ENCODE peak calls at places on chromosomes 7 and 10, in four cellular contexts. One of them, this sample, is unnamed.

GRCh38 chr10:3526721-3527120 is 258.3 kb downstream of the KLF6 start:
- DNase-seq in GM13977: no peak
- DNase-seq in GM20000: no peak
- DNase-seq in breast epithelium: no peak
- DNase-seq in this sample: no peak

GRCh38 chr7:117666019-117666418 is 186.2 kb downstream of the CFTR start:
- DNase-seq in GM13977: no peak
- DNase-seq in GM20000: no peak
- DNase-seq in breast epithelium: no peak
- DNase-seq in this sample: no peak

GRCh38 chr10:124798364-124798763 is 3.3 kb upstream of the ABRAXAS2 start:
- DNase-seq in GM13977: no peak
- DNase-seq in GM20000: no peak
- DNase-seq in breast epithelium: no peak
- DNase-seq in this sample: no peak

GRCh38 chr7:146736446-146737190 is 620.0 kb downstream of the CNTNAP2 start:
- DNase-seq in GM13977: no peak
- DNase-seq in GM20000: no peak
- DNase-seq in breast epithelium: no peak
- DNase-seq in this sample: no peak

GRCh38 chr7:16670021-16670420 is 24.0 kb downstream of the BZW2 start:
- DNase-seq in GM13977: no peak
- DNase-seq in GM20000: no peak
- DNase-seq in breast epithelium: no peak
- DNase-seq in this sample: no peak

GRCh38 chr10:82277591-82277990 is 402.6 kb downstream of the NRG3 start:
- DNase-seq in GM13977: no peak
- DNase-seq in GM20000: no peak
- DNase-seq in breast epithelium: no peak
- DNase-seq in this sample: no peak

GRCh38 chr7:77980087-77980713 is 181.6 kb downstream of the PHTF2 start:
- DNase-seq in GM13977: no peak
- DNase-seq in GM20000: no peak
- DNase-seq in breast epithelium: no peak
- DNase-seq in this sample: no peak

GRCh38 chr10:68318331-68319059 is 13.4 kb upstream of the HNRNPH3 start:
- DNase-seq in GM13977: no peak
- DNase-seq in GM20000: no peak
- DNase-seq in breast epithelium: no peak
- DNase-seq in this sample: no peak

GRCh38 chr10:72740526-72740925 is 48.6 kb downstream of the MCU start:
- DNase-seq in GM13977: no peak
- DNase-seq in GM20000: no peak
- DNase-seq in breast epithelium: no peak
- DNase-seq in this sample: no peak

GRCh38 chr7:81846398-81846797 is 76.6 kb upstream of the HGF start:
- DNase-seq in GM13977: no peak
- DNase-seq in GM20000: no peak
- DNase-seq in breast epithelium: no peak
- DNase-seq in this sample: no peak

GRCh38 chr7:70321016-70321415 is 722.7 kb downstream of the AUTS2 start:
- DNase-seq in GM13977: no peak
- DNase-seq in GM20000: no peak
- DNase-seq in breast epithelium: no peak
- DNase-seq in this sample: no peak

GRCh38 chr7:929311-929711 is 25.2 kb downstream of the ADAP1 start:
- DNase-seq in GM13977: no peak
- DNase-seq in GM20000: no peak
- DNase-seq in breast epithelium: peak; percentile 27
- DNase-seq in this sample: peak; percentile 53

GRCh38 chr7:133051066-133051465 is 30.8 kb downstream of the CHCHD3 start:
- DNase-seq in GM13977: peak; percentile 40
- DNase-seq in GM20000: peak; percentile 23
- DNase-seq in breast epithelium: no peak
- DNase-seq in this sample: no peak

GRCh38 chr10:79149662-79150443 is 81.1 kb downstream of the ZMIZ1 start:
- DNase-seq in GM13977: peak; percentile 80
- DNase-seq in GM20000: peak; percentile 86
- DNase-seq in breast epithelium: peak; percentile 72
- DNase-seq in this sample: peak; percentile 94

GRCh38 chr10:128165536-128165935 is 39.3 kb upstream of the MKI67 start:
- DNase-seq in GM13977: no peak
- DNase-seq in GM20000: no peak
- DNase-seq in breast epithelium: no peak
- DNase-seq in this sample: no peak

GRCh38 chr7:128166603-128167315 is 74.3 kb upstream of the LEP start:
- DNase-seq in GM13977: peak; percentile 60
- DNase-seq in GM20000: peak; percentile 55
- DNase-seq in breast epithelium: no peak
- DNase-seq in this sample: no peak

GRCh38 chr10:114308470-114309110 is 69.5 kb downstream of the VWA2 start:
- DNase-seq in GM13977: peak; percentile 61
- DNase-seq in GM20000: no peak
- DNase-seq in breast epithelium: no peak
- DNase-seq in this sample: no peak

GRCh38 chr10:3137958-3138726 is 34.4 kb downstream of the PITRM1 start:
- DNase-seq in GM13977: no peak
- DNase-seq in GM20000: no peak
- DNase-seq in breast epithelium: no peak
- DNase-seq in this sample: peak; percentile 46

GRCh38 chr10:98610855-98611254 is 164.1 kb upstream of the HPS1 start:
- DNase-seq in GM13977: no peak
- DNase-seq in GM20000: no peak
- DNase-seq in breast epithelium: no peak
- DNase-seq in this sample: no peak

GRCh38 chr10:62691331-62691730 is 113.2 kb upstream of the ADO start:
- DNase-seq in GM13977: no peak
- DNase-seq in GM20000: no peak
- DNase-seq in breast epithelium: no peak
- DNase-seq in this sample: no peak

GRCh38 chr10:7397049-7397448 is 13.8 kb downstream of the SFMBT2 start:
- DNase-seq in GM13977: no peak
- DNase-seq in GM20000: no peak
- DNase-seq in breast epithelium: no peak
- DNase-seq in this sample: no peak

GRCh38 chr7:94245500-94245899 is 149.2 kb upstream of the COL1A2 start:
- DNase-seq in GM13977: no peak
- DNase-seq in GM20000: no peak
- DNase-seq in breast epithelium: no peak
- DNase-seq in this sample: no peak
- TF ChIP-seq CTCF in GM13977: no peak
- TF ChIP-seq CTCF in GM20000: no peak
- TF ChIP-seq CTCF in breast epithelium: no peak
- TF ChIP-seq CTCF in this sample: no peak

DNA sequence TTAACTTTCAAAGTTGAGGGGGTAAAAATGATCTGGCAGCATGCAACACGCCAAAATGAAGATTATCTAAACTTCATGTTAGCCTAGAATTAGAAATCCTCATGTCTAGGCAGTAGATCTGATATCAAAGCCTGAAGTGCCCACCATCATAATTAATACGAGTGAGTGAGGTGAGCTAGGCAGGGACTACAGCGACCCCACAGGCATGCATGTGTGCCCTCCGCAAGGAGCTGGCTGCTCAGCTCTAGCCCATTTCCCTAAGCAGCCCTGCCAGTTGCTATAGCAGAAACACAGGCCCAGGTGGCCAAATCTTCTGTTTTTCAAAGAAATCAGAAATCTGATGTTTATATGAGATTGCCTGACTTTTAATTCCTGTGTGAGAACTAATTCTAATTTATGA is 93.1 kb upstream of the IFRD1 start:
- DNase-seq in GM13977: no peak
- DNase-seq in GM20000: no peak
- DNase-seq in breast epithelium: no peak
- DNase-seq in this sample: no peak
- TF ChIP-seq CTCF in GM13977: no peak
- TF ChIP-seq CTCF in GM20000: no peak
- TF ChIP-seq CTCF in breast epithelium: no peak
- TF ChIP-seq CTCF in this sample: no peak

GRCh38 chr10:73816917-73817729 is 5.7 kb upstream of the NDST2 start:
- DNase-seq in GM13977: no peak
- DNase-seq in GM20000: no peak
- DNase-seq in breast epithelium: no peak
- DNase-seq in this sample: no peak

GRCh38 chr10:73814276-73814895 is 3.0 kb upstream of the NDST2 start:
- DNase-seq in GM13977: no peak
- DNase-seq in GM20000: no peak
- DNase-seq in breast epithelium: no peak
- DNase-seq in this sample: no peak

GRCh38 chr10:73815719-73816030 is 4.3 kb upstream of the NDST2 start:
- DNase-seq in GM13977: no peak
- DNase-seq in GM20000: no peak
- DNase-seq in breast epithelium: no peak
- DNase-seq in this sample: no peak

GRCh38 chr10:73813333-73813732 is 1.9 kb upstream of the NDST2 start:
- DNase-seq in GM13977: no peak
- DNase-seq in GM20000: no peak
- DNase-seq in breast epithelium: no peak
- DNase-seq in this sample: no peak

DNA sequence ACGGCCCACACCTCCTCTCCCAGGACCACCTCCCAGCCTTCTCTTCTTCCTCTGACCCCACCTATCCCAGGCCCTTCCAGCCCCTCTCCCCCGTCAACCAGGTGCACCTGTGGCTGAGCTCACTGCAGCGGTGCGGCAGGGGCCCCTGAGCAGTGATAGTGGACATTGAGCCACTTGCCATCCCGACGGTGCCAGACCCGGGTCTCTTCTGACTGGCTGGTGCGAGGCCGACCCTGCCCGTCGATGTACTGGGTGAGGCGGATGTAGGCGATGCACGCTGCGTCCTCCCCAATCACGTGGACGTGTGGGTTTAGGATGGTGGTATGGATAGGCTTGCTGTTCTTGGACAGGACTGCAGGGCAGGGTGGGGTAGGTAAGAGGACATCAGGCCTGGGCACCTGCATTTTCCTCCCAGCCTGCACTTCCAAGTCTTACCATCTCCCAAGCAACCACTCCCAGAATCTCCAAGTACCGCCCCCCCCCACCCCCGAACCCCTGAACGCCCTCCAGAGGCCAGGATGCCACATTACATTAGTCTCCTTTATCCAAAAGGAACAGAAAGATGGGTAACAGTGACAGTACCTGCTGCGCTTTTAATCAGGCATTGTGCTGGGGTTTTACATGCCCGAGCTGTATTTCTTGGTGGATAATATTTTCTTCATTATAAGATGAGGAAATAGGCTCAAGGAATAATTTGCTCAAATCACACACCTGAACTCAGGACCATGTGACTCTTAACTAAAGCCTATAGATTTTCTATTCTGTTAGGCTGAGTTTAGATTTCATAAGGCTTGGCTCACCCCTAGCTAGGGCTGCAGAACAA is 3.7 kb upstream of the NDST2 start:
- DNase-seq in GM13977: peak; percentile 48
- DNase-seq in GM20000: peak; percentile 51
- DNase-seq in breast epithelium: no peak
- DNase-seq in this sample: no peak
- TF ChIP-seq CTCF in GM13977: peak; percentile 27
- TF ChIP-seq CTCF in GM20000: no peak
- TF ChIP-seq CTCF in breast epithelium: no peak
- TF ChIP-seq CTCF in this sample: no peak

DNA sequence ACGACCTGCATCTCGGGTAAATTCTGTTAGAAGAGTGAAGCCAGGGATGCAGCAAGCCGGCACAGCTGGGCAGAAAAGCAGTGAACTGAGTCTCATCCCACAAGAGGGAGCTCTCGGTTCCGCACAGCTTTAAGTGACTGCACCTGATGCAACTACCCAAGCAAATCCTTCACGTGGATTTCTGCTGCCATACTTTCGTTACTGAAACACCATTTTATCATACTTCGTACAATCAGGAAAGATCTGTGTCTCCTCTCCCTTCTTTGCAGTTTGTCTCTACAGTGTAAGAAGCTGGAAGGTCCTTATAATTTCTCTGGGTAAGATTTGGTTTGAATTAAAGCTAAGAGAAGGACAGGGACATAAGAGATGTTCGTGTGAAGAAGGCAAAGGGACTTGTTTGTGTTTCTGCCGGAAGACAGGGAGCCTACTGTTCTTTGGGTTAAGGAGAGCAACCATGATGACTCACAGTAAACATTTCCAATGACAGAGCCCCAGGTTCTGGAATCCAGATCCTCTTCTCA is 427.0 kb downstream of the GPAM start:
- DNase-seq in GM13977: no peak
- DNase-seq in GM20000: peak; percentile 9
- DNase-seq in breast epithelium: peak; percentile 50
- DNase-seq in this sample: no peak
- TF ChIP-seq CTCF in GM13977: peak; percentile 51
- TF ChIP-seq CTCF in GM20000: peak; percentile 59
- TF ChIP-seq CTCF in breast epithelium: no peak
- TF ChIP-seq CTCF in this sample: peak; percentile 35

GRCh38 chr7:46146454-46147255 is 225.6 kb upstream of the IGFBP3 start:
- DNase-seq in GM13977: no peak
- DNase-seq in GM20000: no peak
- DNase-seq in breast epithelium: no peak
- DNase-seq in this sample: no peak
- TF ChIP-seq CTCF in GM13977: no peak
- TF ChIP-seq CTCF in GM20000: no peak
- TF ChIP-seq CTCF in breast epithelium: no peak
- TF ChIP-seq CTCF in this sample: no peak

GRCh38 chr7:3301831-3302618 is 973 bp downstream of the SDK1 start:
- DNase-seq in GM13977: no peak
- DNase-seq in GM20000: peak; percentile 22
- DNase-seq in breast epithelium: no peak
- DNase-seq in this sample: no peak
- TF ChIP-seq CTCF in GM13977: no peak
- TF ChIP-seq CTCF in GM20000: no peak
- TF ChIP-seq CTCF in breast epithelium: no peak
- TF ChIP-seq CTCF in this sample: peak; percentile 22

GRCh38 chr10:91462423-91462822 is 52.3 kb downstream of the HECTD2 start:
- DNase-seq in GM13977: no peak
- DNase-seq in GM20000: no peak
- DNase-seq in breast epithelium: no peak
- DNase-seq in this sample: no peak
- TF ChIP-seq CTCF in GM13977: no peak
- TF ChIP-seq CTCF in GM20000: no peak
- TF ChIP-seq CTCF in breast epithelium: no peak
- TF ChIP-seq CTCF in this sample: no peak

GRCh38 chr7:151124205-151124880 is 38.1 kb downstream of the AGAP3 start:
- DNase-seq in GM13977: no peak
- DNase-seq in GM20000: peak; percentile 35
- DNase-seq in breast epithelium: no peak
- DNase-seq in this sample: no peak

GRCh38 chr7:151123485-151124204 is 37.4 kb downstream of the AGAP3 start:
- DNase-seq in GM13977: peak; percentile 99
- DNase-seq in GM20000: peak; percentile 99
- DNase-seq in breast epithelium: peak; percentile 90
- DNase-seq in this sample: peak; percentile 89

GRCh38 chr7:151125459-151125834 is 39.2 kb downstream of the AGAP3 start:
- DNase-seq in GM13977: no peak
- DNase-seq in GM20000: no peak
- DNase-seq in breast epithelium: no peak
- DNase-seq in this sample: no peak

GRCh38 chr7:151125835-151126481 is 39.7 kb downstream of the AGAP3 start:
- DNase-seq in GM13977: no peak
- DNase-seq in GM20000: no peak
- DNase-seq in breast epithelium: no peak
- DNase-seq in this sample: no peak

GRCh38 chr7:151124899-151125399 is 38.7 kb downstream of the AGAP3 start:
- DNase-seq in GM13977: no peak
- DNase-seq in GM20000: peak; percentile 51
- DNase-seq in breast epithelium: no peak
- DNase-seq in this sample: no peak
- TF ChIP-seq CTCF in GM13977: no peak
- TF ChIP-seq CTCF in GM20000: no peak
- TF ChIP-seq CTCF in breast epithelium: no peak
- TF ChIP-seq CTCF in this sample: no peak